ENCODE peak calls at places on chromosomes 2 and 18, in four cellular contexts. E is H9, F is IMR-90, L is H1. U is an unnamed sample.
A peak's percentile ranks its signal among the peaks of the same experiment; 100 is the strongest.

GRCh38 chr2:6960659-6961058 is 43.4 kb downstream of the RNF144A start:
- DNase-seq in E (no peak), F (peak; percentile 0), L (no peak), U (no peak)

GRCh38 chr2:152336854-152337510 is 2.0 kb downstream of the FMNL2 start:
- DNase-seq in E (peak; percentile 40), F (peak; percentile 53), L (peak; percentile 58), U (peak; percentile 55)

GRCh38 chr2:172655091-172655837 is 80.4 kb upstream of the RAPGEF4 start:
- DNase-seq in E (no peak), F (peak; percentile 96), L (no peak), U (no peak)

GRCh38 chr18:59029663-59030421 is 109.8 kb upstream of the SEC11C start:
- DNase-seq in E (no peak), F (no peak), L (peak; percentile 48), U (no peak)

GRCh38 chr2:238875161-238875530 is 27.3 kb downstream of the TWIST2 start:
- DNase-seq in E (peak; percentile 29), F (no peak), L (no peak), U (peak; percentile 55)

GRCh38 chr18:40079786-40080185 is 1875.2 kb upstream of the PIK3C3 start:
- DNase-seq in E (no peak), F (no peak), L (no peak), U (no peak)

GRCh38 chr2:237922641-237923361 is 44.0 kb upstream of the UBE2F start:
- DNase-seq in E (no peak), F (no peak), L (no peak), U (no peak)

GRCh38 chr2:72924353-72925240 is 7.3 kb downstream of the EMX1 start:
- DNase-seq in E (peak; percentile 62), F (no peak), L (peak; percentile 81), U (peak; percentile 49)

GRCh38 chr2:134391751-134392160 is 137.9 kb downstream of the MGAT5 start:
- DNase-seq in E (no peak), F (peak; percentile 36), L (no peak), U (no peak)

GRCh38 chr2:217792611-217793527 is 209.9 kb downstream of the TNS1 start:
- DNase-seq in E (no peak), F (peak; percentile 38), L (no peak), U (no peak)

GRCh38 chr2:25586726-25587144 is 86.6 kb downstream of the DTNB start:
- DNase-seq in E (no peak), F (peak; percentile 47), L (no peak), U (no peak)

GRCh38 chr2:147420947-147421346 is 423.9 kb upstream of the ACVR2A start:
- DNase-seq in E (no peak), F (no peak), L (no peak), U (no peak)

GRCh38 chr2:20467789-20468548 is 21.1 kb downstream of the RHOB start:
- DNase-seq in E (no peak), F (no peak), L (no peak), U (no peak)

GRCh38 chr18:24785019-24785418 is 324.6 kb downstream of the HRH4 start:
- DNase-seq in E (no peak), F (peak; percentile 43), L (no peak), U (no peak)

GRCh38 chr2:96510931-96511595 is 5.9 kb upstream of the NEURL3 start:
- DNase-seq in E (no peak), F (no peak), L (no peak), U (no peak)

GRCh38 chr2:145088733-145089132 is 568.8 kb upstream of the ZEB2 start:
- DNase-seq in E (no peak), F (peak; percentile 61), L (no peak), U (no peak)

GRCh38 chr2:235533616-235534385 is 40.0 kb downstream of the AGAP1 start:
- DNase-seq in E (no peak), F (no peak), L (no peak), U (no peak)

GRCh38 chr2:169362346-169363026 is at the start of gene LRP2:
- DNase-seq in E (peak; percentile 38), F (no peak), L (peak; percentile 73), U (peak; percentile 32)

GRCh38 chr2:180016937-180017336 is 9.8 kb upstream of the CWC22 start:
- DNase-seq in E (no peak), F (no peak), L (no peak), U (no peak)
- H4K5ac ChIP-seq in E (no peak overlapping the region), F (no peak overlapping the region), L (no peak overlapping the region), U (no peak overlapping the region)

GRCh38 chr2:71252862-71253261 is 26.0 kb upstream of the PAIP2B start:
- DNase-seq in E (no peak), F (no peak), L (no peak), U (no peak)
- H4K5ac ChIP-seq in E (no peak overlapping the region), F (no peak overlapping the region), L (no peak overlapping the region), U (no peak overlapping the region)

GRCh38 chr18:46574000-46574739 is 82.8 kb downstream of the LOXHD1 start:
- DNase-seq in E (no peak), F (no peak), L (no peak), U (no peak)

GRCh38 chr18:46573156-46573555 is 83.9 kb downstream of the LOXHD1 start:
- DNase-seq in E (no peak), F (no peak), L (peak; percentile 32), U (no peak)

GRCh38 chr18:46577546-46577945 is 79.5 kb downstream of the LOXHD1 start:
- DNase-seq in E (no peak), F (no peak), L (no peak), U (no peak)

GRCh38 chr18:46574740-46575108 is 82.3 kb downstream of the LOXHD1 start:
- DNase-seq in E (no peak), F (no peak), L (peak; percentile 31), U (no peak)

GRCh38 chr18:46575851-46576250 is 81.2 kb downstream of the LOXHD1 start:
- DNase-seq in E (no peak), F (no peak), L (no peak), U (no peak)
- H4K5ac ChIP-seq in E (no peak overlapping the region), F (no peak overlapping the region), L (no peak overlapping the region), U (no peak overlapping the region)

GRCh38 chr2:219914577-219914976 is 287.1 kb downstream of the SLC4A3 start:
- DNase-seq in E (no peak), F (no peak), L (no peak), U (no peak)

GRCh38 chr2:219919506-219919905 is 292.1 kb downstream of the SLC4A3 start:
- DNase-seq in E (no peak), F (no peak), L (no peak), U (no peak)

GRCh38 chr2:219916761-219917160 is 289.3 kb downstream of the SLC4A3 start:
- DNase-seq in E (no peak), F (no peak), L (no peak), U (peak; percentile 74)

GRCh38 chr2:219916261-219916660 is 288.8 kb downstream of the SLC4A3 start:
- DNase-seq in E (no peak), F (no peak), L (no peak), U (no peak)

DNA sequence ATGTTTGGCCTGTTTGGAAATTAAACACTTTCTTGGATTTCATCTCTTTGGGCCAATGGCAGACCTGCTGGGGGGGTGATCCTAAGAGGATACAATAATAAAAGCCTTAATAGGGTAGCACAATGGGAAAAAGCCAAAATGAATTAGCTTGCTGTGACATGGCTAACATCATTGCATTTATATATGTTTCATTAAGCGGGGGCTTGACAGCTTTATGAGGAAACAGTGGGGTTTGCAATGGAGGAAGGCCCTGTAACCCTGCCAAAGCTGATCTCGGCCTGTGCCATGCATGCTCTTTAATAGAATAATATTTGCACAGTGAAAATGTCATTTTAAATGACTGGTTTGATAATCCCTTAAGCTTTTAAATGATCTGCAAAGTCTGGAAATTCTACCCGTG is 291.5 kb downstream of the SLC4A3 start:
- DNase-seq in E (no peak), F (no peak), L (no peak), U (no peak)
- H4K5ac ChIP-seq in E (no peak overlapping the region), F (no peak overlapping the region), L (no peak overlapping the region), U (no peak overlapping the region)

GRCh38 chr2:191031256-191031655 is 17.3 kb upstream of the STAT1 start:
- DNase-seq in E (no peak), F (no peak), L (no peak), U (no peak)
- H4K5ac ChIP-seq in E (no peak overlapping the region), F (no peak overlapping the region), L (no peak overlapping the region), U (no peak overlapping the region)

DNA sequence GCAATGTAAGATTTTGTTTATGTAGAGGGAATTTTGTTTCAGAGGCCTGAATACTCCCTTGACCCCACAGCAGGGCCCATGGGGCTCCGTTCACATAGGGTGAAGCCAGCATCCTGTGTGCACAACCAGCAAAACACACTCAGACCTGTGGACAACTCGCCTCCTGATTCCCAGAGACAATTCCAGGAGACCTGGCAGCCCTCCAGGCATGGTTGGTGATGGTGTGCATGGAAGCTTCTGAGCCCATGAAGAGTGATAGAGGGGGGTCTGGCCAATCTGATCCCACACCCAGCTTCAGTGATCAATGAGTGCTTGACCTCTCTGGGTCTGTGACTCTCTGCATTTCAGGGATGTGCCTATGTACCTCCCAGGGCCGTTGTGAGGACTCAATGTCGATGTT is 91.0 kb upstream of the RAB6C start:
- DNase-seq in E (no peak), F (no peak), L (no peak), U (no peak)
- H4K5ac ChIP-seq in E (no peak overlapping the region), F (no peak overlapping the region), L (no peak overlapping the region), U (no peak overlapping the region)

DNA sequence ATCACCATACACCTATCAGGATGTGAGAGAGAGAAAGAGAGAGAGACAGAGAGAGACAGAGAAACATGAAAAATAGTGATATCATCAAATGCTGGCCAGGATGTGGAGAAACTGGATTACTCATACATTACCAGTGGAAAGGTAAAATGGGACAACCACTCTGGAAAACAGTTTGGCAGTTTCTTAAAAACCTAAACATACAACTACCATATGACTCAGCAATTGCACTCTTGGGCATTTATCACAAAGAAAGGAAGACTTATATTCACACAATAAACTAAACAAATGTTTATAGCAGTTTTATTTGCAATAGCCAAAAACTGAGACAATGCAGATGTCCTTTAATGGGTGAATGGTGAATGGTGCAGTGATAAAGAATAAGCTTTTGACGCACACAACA is 29.1 kb downstream of the SLC4A3 start:
- DNase-seq in E (no peak), F (peak; percentile 58), L (no peak), U (no peak)
- H4K5ac ChIP-seq in E (no peak overlapping the region), F (no peak overlapping the region), L (no peak overlapping the region), U (no peak overlapping the region)